ENCODE peak calls at places on chromosome 7, in four cellular contexts. E, P, M and W are unnamed samples.

GRCh38 chr7:100602889-100603696 is 930 bp downstream of the PCOLCE start:
- DNase-seq in E (no peak), P (peak), M (no peak), W (peak)

GRCh38 chr7:143411976-143412708 is 3.5 kb upstream of the EPHA1 start:
- DNase-seq in E (no peak), P (no peak), M (no peak), W (no peak)

GRCh38 chr7:28280516-28280915 is 99.9 kb upstream of the JAZF1 start:
- DNase-seq in E (no peak), P (no peak), M (no peak), W (no peak)

GRCh38 chr7:75617634-75618234 is 121.0 kb downstream of the HIP1 start:
- DNase-seq in E (peak), P (no peak), M (no peak), W (no peak)

GRCh38 chr7:101535333-101535732 is 93.8 kb downstream of the MYL10 start:
- DNase-seq in E (no peak), P (no peak), M (no peak), W (no peak)

GRCh38 chr7:91265693-91266066 is 1.4 kb downstream of the FZD1 start:
- DNase-seq in E (no peak), P (no peak), M (no peak), W (no peak)

GRCh38 chr7:34240450-34240849 is 335.1 kb downstream of the BMPER start:
- DNase-seq in E (no peak), P (no peak), M (no peak), W (no peak)

GRCh38 chr7:154638286-154638685 is 364.6 kb downstream of the PAXIP1 start:
- DNase-seq in E (no peak), P (no peak), M (no peak), W (peak)

GRCh38 chr7:2982831-2983230 is 60.8 kb downstream of the CARD11 start:
- DNase-seq in E (no peak), P (no peak), M (no peak), W (no peak)

GRCh38 chr7:33043434-33043833 is 19.1 kb downstream of the NT5C3A start:
- DNase-seq in E (no peak), P (no peak), M (no peak), W (no peak)

GRCh38 chr7:51223505-51223904 is 93.1 kb downstream of the COBL start:
- DNase-seq in E (no peak), P (no peak), M (no peak), W (no peak)

GRCh38 chr7:104397442-104397841 is 69.0 kb downstream of the LHFPL3 start:
- DNase-seq in E (no peak), P (no peak), M (no peak), W (no peak)

GRCh38 chr7:39749177-39749576 is 125.8 kb downstream of the RALA start:
- DNase-seq in E (no peak), P (no peak), M (no peak), W (peak)

GRCh38 chr7:30168800-30169584 is 34.2 kb downstream of the MTURN start:
- DNase-seq in E (no peak), P (peak), M (no peak), W (peak)

GRCh38 chr7:4687956-4688355 is 5.9 kb downstream of the FOXK1 start:
- DNase-seq in E (no peak), P (no peak), M (no peak), W (no peak)

GRCh38 chr7:16430133-16430532 is 8.8 kb upstream of the CRPPA start:
- DNase-seq in E (no peak), P (no peak), M (no peak), W (no peak)

GRCh38 chr7:88218836-88219605 is 817 bp downstream of the SRI start:
- DNase-seq in E (peak), P (peak), M (peak), W (peak)

GRCh38 chr7:36192050-36192824 is 39.2 kb downstream of the EEPD1 start:
- DNase-seq in E (peak), P (peak), M (no peak), W (no peak)

GRCh38 chr7:30659312-30659711 is 22.9 kb downstream of the CRHR2 start:
- DNase-seq in E (peak), P (no peak), M (no peak), W (no peak)

GRCh38 chr7:108358553-108358952 is 97.7 kb downstream of the NRCAM start:
- DNase-seq in E (no peak), P (peak), M (peak), W (peak)

GRCh38 chr7:110841840-110842579 is 248.9 kb upstream of the LRRN3 start:
- DNase-seq in E (no peak), P (no peak), M (no peak), W (no peak)

GRCh38 chr7:44114586-44115310 is 8.6 kb downstream of the POLD2 start:
- DNase-seq in E (no peak), P (no peak), M (no peak), W (no peak)

GRCh38 chr7:2967705-2968104 is 76.0 kb downstream of the CARD11 start:
- DNase-seq in E (no peak), P (no peak), M (no peak), W (no peak)

GRCh38 chr7:44063894-44064651 is 1.3 kb downstream of the PGAM2 start:
- DNase-seq in E (peak), P (no peak), M (no peak), W (no peak)

GRCh38 chr7:106486331-106486730 is 174.6 kb downstream of the CCDC71L start:
- DNase-seq in E (no peak), P (no peak), M (peak), W (peak)

GRCh38 chr7:138161600-138162081 is 85.4 kb downstream of the AKR1D1 start:
- DNase-seq in E (peak), P (peak), M (peak), W (peak)

GRCh38 chr7:11748884-11749283 is 83.1 kb downstream of the THSD7A start:
- DNase-seq in E (no peak), P (no peak), M (no peak), W (no peak)

GRCh38 chr7:140416560-140416959 is 12.7 kb downstream of the RAB19 start:
- DNase-seq in E (no peak), P (no peak), M (no peak), W (no peak)

GRCh38 chr7:151076863-151077704 is 3.5 kb downstream of the FASTK start:
- DNase-seq in E (no peak), P (no peak), M (peak), W (no peak)
- TF ChIP-seq CTCF in E (peak), P (no peak), M (no peak), W (peak)

DNA sequence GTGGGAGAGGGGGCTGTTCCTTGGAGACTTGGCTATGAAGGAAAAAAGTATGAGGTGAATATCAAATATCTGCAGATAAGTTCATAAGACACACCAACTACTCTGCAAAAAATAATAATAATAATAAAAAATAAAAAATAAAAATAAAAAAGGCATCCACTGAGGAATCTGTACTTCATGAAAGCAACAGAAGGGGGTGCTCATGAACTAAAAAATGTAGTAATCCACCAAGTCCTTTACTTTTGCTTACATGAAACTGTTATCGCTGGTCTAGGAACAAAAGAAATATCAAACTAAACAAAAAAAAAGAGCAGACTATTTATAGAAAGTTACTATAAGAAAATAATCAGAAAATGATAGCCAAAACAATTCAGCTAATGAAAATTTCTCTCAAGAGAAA is 579.0 kb downstream of the PHTF2 start:
- DNase-seq in E (no peak), P (no peak), M (no peak), W (no peak)
- TF ChIP-seq CTCF in E (no peak), P (no peak), M (no peak), W (no peak)

GRCh38 chr7:142391191-142391992 is 133.5 kb upstream of the PRSS58 start:
- DNase-seq in E (no peak), P (no peak), M (no peak), W (no peak)
- TF ChIP-seq CTCF in E (no peak), P (peak), M (no peak), W (peak)

DNA sequence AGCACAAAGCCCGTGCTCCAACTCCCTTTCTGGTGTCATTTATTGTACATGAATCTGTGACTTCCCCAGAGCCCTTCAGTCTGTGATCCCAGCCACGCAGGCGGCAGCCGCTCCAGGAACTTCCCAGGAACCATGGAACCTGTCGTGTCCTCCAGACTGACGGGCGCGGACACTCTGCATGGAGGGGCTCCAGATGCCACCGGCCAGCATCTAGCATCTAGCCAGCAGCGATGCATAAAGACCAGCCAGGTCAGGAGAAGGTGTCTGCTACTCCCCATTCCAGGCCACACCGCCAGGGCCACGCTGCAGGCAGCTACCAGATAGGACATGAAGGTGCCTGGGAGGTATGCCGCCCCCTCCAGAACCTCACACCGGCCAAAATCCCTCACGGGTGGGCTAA is 77.4 kb downstream of the PRKAG2 start:
- DNase-seq in E (no peak), P (no peak), M (no peak), W (no peak)
- TF ChIP-seq CTCF in E (no peak), P (no peak), M (no peak), W (no peak)

DNA sequence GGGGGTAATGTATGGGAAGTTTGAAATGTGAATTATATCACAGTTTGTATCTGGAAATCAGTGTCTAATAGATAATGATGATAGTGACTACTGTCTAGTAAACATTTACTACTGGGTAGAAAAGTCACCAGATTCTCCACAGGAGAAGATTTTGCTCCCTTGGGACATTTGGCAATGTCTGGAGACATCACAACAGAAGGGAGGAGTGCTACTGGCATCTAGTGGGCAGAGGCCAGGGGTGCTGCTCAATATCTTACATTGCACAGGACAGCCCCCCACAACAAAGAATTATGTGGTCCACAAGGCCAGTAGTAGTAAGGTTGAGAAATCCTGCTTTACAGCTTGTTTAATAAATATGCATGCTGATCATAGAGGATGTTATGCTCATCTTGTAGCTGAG is 92.3 kb upstream of the PRPS1L1 start:
- DNase-seq in E (no peak), P (no peak), M (peak), W (no peak)
- TF ChIP-seq CTCF in E (no peak), P (peak), M (peak), W (peak)

DNA sequence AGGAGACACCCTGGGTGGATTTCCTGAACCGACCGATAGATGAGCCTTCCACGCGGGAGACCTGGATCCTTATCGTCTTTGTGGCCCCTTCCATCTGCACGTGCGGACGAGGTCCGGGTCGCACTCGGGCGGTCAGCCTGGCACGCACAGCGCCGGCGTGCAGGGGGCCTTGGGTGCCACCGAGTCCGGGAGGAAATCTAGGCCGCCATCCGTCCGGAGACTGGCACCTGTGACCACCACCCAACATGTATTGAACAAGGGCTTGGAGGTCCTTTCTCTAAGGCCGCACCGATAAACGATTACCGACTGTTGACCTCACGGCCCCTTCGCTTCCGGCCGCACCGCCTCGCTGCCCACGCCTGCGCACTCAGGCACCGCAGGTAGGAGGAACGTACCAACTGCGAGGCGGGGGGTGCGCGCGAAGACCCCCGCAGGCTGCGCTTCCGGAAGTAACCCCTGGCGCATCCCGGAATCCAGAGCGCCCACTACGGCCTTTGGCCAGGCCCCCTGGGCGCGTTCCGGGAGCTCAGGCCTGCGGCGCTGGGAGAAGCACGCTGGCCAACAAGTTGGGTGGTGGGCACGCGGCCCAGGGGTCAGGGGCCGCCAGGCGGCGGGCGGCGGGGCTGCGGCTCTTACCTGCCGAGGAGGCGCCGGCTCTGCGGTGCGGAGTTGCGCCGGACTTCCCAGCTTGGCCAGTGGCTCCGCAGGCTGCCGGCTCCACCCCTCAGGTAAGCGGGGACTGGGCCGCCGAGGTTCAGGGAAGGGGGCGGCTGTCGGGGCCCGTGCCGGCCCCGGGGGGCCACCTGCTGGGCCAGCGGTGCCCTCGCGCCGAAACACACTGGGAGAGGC is at the start of the genes ACTR3C and LRRC61:
- DNase-seq in E (no peak), P (no peak), M (peak), W (no peak)
- TF ChIP-seq CTCF in E (peak), P (no peak), M (peak), W (no peak)